ENCODE peak calls at places on chromosomes 2 and 18, in four cellular contexts. W, Q, I and A are unnamed samples.

GRCh38 chr2:85106489-85107180 is 26.6 kb upstream of the TCF7L1 start:
- DNase-seq in W (no peak), Q (peak), I (peak), A (no peak)

GRCh38 chr18:42047721-42048120 is 92.7 kb downstream of the PIK3C3 start:
- DNase-seq in W (no peak), Q (no peak), I (peak), A (no peak)

GRCh38 chr2:133063792-133064191 is 393.8 kb upstream of the LYPD1 start:
- DNase-seq in W (no peak), Q (peak), I (peak), A (peak)

GRCh38 chr2:98911376-98912154 is 24.5 kb downstream of the CRACDL start:
- DNase-seq in W (no peak), Q (no peak), I (no peak), A (no peak)

GRCh38 chr18:46469186-46469915 is 187.7 kb downstream of the LOXHD1 start:
- DNase-seq in W (no peak), Q (no peak), I (no peak), A (no peak)

GRCh38 chr2:159755788-159756187 is 42.2 kb downstream of the CD302 start:
- DNase-seq in W (no peak), Q (peak), I (no peak), A (no peak)

GRCh38 chr2:39350658-39351057 is 86.4 kb downstream of the MAP4K3 start:
- DNase-seq in W (no peak), Q (no peak), I (no peak), A (no peak)

GRCh38 chr2:18690342-18690741 is 101.0 kb upstream of the NT5C1B start:
- DNase-seq in W (no peak), Q (no peak), I (no peak), A (peak)

GRCh38 chr2:177400337-177400923 is 7.9 kb downstream of the AGPS start:
- DNase-seq in W (no peak), Q (no peak), I (no peak), A (no peak)

GRCh38 chr2:239722760-239723448 is 302.2 kb downstream of the NDUFA10 start:
- DNase-seq in W (peak), Q (no peak), I (no peak), A (no peak)